ENCODE peak calls at places on chromosomes 3 and 15, in seven cellular contexts. B, G, R, S, D, K and N are unnamed samples.
A peak's percentile ranks its signal among the peaks of the same experiment; 100 is the strongest.

GRCh38 chr3:142910280-142910679 is 21.4 kb upstream of the PCOLCE2 start:
- DNase-seq in K (no peak), G (no peak), S (no peak), R (no peak), D (no peak), B (no peak), N (no peak)

GRCh38 chr15:70093481-70094309 is 4.0 kb downstream of the TLE3 start:
- DNase-seq in G (no peak), S (no peak), B (no peak), D (peak; percentile 82), K (no peak), R (no peak), N (no peak)

GRCh38 chr3:146334151-146334550 is 83.2 kb upstream of the PLSCR4 start:
- DNase-seq in R (no peak), B (no peak), S (no peak), K (no peak), G (peak; percentile 20), D (peak; percentile 60), N (peak; percentile 17)

GRCh38 chr15:101039461-101039860 is 120.3 kb downstream of the LRRK1 start:
- DNase-seq in B (no peak), S (no peak), D (no peak), K (no peak), G (no peak), R (no peak), N (no peak)

GRCh38 chr3:57164606-57165573 is at the start of gene IL17RD:
- DNase-seq in R (no peak), B (peak; percentile 58), S (peak; percentile 69), G (peak; percentile 87), D (peak; percentile 47), K (peak; percentile 84), N (peak; percentile 88)

GRCh38 chr15:29337156-29337959 is 67.7 kb upstream of the NSMCE3 start:
- DNase-seq in B (no peak), K (no peak), G (no peak), S (no peak), D (no peak), R (no peak), N (no peak)

GRCh38 chr3:102206506-102207145 is 228.2 kb upstream of the ZPLD1 start:
- DNase-seq in G (peak; percentile 75), D (peak; percentile 30), R (no peak), S (no peak), B (no peak), K (no peak), N (peak; percentile 67)

GRCh38 chr15:58463815-58464697 is 32.3 kb downstream of the LIPC start:
- DNase-seq in K (no peak), R (no peak), S (no peak), D (no peak), B (peak; percentile 98), G (no peak), N (no peak)

GRCh38 chr3:189630667-189631372 is 369 bp upstream of the TP63 start:
- DNase-seq in S (no peak), R (no peak), K (peak; percentile 9), D (no peak), G (no peak), B (no peak), N (no peak)

GRCh38 chr15:34737379-34737928 is 17.3 kb downstream of the GJD2 start:
- DNase-seq in S (no peak), D (no peak), K (no peak), G (no peak), B (no peak), R (no peak), N (peak; percentile 33)

GRCh38 chr3:46578973-46579755 is 13.1 kb upstream of the LRRC2 start:
- DNase-seq in B (no peak), S (no peak), R (no peak), D (peak; percentile 65), K (no peak), G (no peak), N (no peak)

GRCh38 chr3:57951106-57951882 is 56.9 kb upstream of the FLNB start:
- DNase-seq in D (peak; percentile 63), K (peak; percentile 69), G (peak; percentile 81), B (peak; percentile 88), S (peak; percentile 78), R (no peak), N (peak; percentile 87)

GRCh38 chr3:40985195-40985594 is 214.1 kb upstream of the CTNNB1 start:
- DNase-seq in D (peak; percentile 5), G (no peak), B (no peak), R (no peak), K (no peak), S (no peak), N (no peak)

GRCh38 chr3:177615015-177615414 is 417.7 kb upstream of the TBL1XR1 start:
- DNase-seq in R (no peak), B (peak; percentile 63), D (peak; percentile 86), K (peak; percentile 5), G (peak; percentile 81), S (no peak), N (peak; percentile 67)

GRCh38 chr3:55690746-55691540 is 203.8 kb upstream of the WNT5A start:
- DNase-seq in D (no peak), G (no peak), R (no peak), B (peak; percentile 28), S (no peak), K (no peak), N (no peak)

GRCh38 chr3:102258666-102259227 is 176.1 kb upstream of the ZPLD1 start:
- DNase-seq in B (peak; percentile 2), S (no peak), D (no peak), G (no peak), R (no peak), K (no peak), N (no peak)

GRCh38 chr3:71521940-71522876 is 61.3 kb downstream of the FOXP1 start:
- DNase-seq in R (no peak), K (no peak), D (peak; percentile 22), B (no peak), G (no peak), S (no peak), N (peak; percentile 40)